ENCODE peak calls at places on chromosomes 4 and X, in five cellular contexts. B, W, E, A and I are unnamed samples. For H3K4me1 and H3K9me3, the result is how much of the 10 kb centered on the place peaks cover.

GRCh38 chrX:150693782-150694574 is 782 bp downstream of the MTMR1 start:
- DNase-seq in E (peak), A (peak), B (no peak), W (peak), I (peak)

GRCh38 chr4:88803600-88804096 is 106.0 kb upstream of the NAP1L5 start:
- DNase-seq in W (peak), A (peak), E (no peak), B (no peak), I (peak)

GRCh38 chrX:105017641-105018040 is 202.9 kb downstream of the TEX13A start:
- DNase-seq in E (no peak), A (no peak), W (no peak), B (no peak), I (no peak)

GRCh38 chr4:61462451-61463326 is 262.6 kb downstream of the ADGRL3 start:
- DNase-seq in B (no peak), W (no peak), A (no peak), E (no peak), I (peak)

GRCh38 chr4:111678466-111678865 is 466.8 kb upstream of the FAM241A start:
- DNase-seq in B (no peak), E (no peak), W (no peak), A (peak), I (no peak)

GRCh38 chr4:38099908-38100407 is 139.8 kb downstream of the PTTG2 start:
- DNase-seq in W (no peak), B (no peak), A (peak), E (no peak), I (no peak)

GRCh38 chrX:129759576-129760061 is 20.1 kb upstream of the SASH3 start:
- DNase-seq in A (peak), W (no peak), E (peak), B (no peak), I (peak)

GRCh38 chr4:169745291-169745690 is 12.5 kb downstream of the HPF1 start:
- DNase-seq in W (no peak), B (no peak), A (peak), E (no peak), I (no peak)

GRCh38 chr4:147456706-147457105 is 24.2 kb upstream of the EDNRA start:
- DNase-seq in W (no peak), B (no peak), A (no peak), E (no peak), I (no peak)

GRCh38 chrX:39721570-39722279 is 376.0 kb downstream of the BCOR start:
- DNase-seq in B (no peak), A (peak), W (no peak), E (no peak), I (no peak)

GRCh38 chr4:159526172-159526571 is 423.3 kb downstream of the RAPGEF2 start:
- DNase-seq in A (no peak), E (no peak), B (no peak), W (no peak), I (no peak)

GRCh38 chrX:40012800-40013682 is 84.7 kb downstream of the BCOR start:
- DNase-seq in A (peak), W (peak), B (no peak), E (no peak), I (peak)

GRCh38 chr4:151921811-151922210 is 161.0 kb upstream of the GATB start:
- DNase-seq in B (no peak), A (peak), E (no peak), W (no peak), I (no peak)

GRCh38 chr4:37541956-37542355 is 144.2 kb downstream of the RELL1 start:
- DNase-seq in A (no peak), E (no peak), W (no peak), B (no peak), I (no peak)

GRCh38 chrX:53458082-53458481 is 23.9 kb upstream of the HSD17B10 start:
- DNase-seq in W (no peak), E (no peak), B (no peak), A (peak), I (no peak)
- H3K4me1 ChIP-seq in W (under half), E (under half), B (under half), A (under half), I (under half)

DNA sequence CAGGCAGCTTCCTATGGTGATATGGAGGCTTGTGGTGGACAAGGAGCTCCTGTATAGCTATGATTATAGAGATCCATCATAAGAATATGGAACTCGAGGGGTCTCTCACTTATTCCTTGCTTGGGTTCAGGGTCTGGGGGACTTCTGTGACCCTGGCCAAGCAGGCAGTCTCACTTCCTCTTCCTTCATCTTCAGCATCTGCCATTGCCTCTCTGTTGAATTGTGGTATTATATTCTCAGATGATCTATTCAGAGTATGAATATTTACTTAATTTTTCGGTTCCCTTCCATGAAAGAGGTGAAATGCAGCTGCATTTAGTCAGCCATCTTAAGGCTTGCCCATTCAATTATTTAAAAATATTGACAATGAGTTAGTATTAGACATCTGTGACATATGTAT is 292.9 kb downstream of the SPIN4 start:
- DNase-seq in A (no peak), W (no peak), E (no peak), B (no peak), I (no peak)
- H3K9me3 ChIP-seq in A (under half), W (under half), E (under half), B (under half), I (under half)

DNA sequence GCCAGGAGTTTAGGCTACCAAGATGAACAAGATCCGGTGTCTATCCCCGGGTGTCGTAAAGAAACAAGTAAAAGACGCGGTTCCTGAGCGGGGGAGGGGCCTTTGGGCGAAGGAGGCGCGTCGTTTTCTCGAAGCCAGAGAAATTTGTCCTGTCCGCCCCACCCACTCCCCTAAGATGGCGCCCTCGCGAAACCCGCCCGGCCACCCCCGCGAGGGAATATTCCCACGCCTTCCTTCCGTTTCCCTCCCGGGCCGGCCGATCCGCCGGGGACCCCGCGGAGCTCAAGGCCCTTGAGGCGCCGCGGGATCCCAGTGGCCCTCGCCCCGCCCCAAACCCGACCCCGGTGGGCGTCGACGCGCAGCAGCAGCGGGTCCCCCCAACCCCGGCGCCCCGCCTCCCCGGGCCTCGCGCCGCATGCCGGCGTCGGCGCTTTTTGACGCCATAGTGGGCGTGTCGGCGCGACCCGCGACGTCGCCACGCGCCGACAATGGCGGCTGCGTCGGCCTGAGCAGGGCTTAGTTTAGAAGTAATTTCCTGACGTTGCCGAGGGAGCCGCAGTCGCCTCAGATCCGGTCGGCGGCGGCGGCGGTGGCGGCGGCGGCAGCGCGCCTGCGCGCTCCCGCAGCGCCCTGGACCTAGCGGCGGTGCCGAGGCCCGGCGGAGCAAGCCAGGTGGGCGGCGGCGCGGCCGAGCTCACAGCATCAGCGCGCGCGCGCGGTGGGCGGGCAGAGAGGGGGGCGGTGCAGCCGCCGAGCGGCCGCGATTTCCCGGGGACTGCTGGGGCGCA is 430 bp upstream of the HTATSF1 start:
- DNase-seq in W (peak), B (peak), A (peak), E (peak), I (peak)
- H3K4me1 ChIP-seq in W (under half), B (under half), A (under half), E (under half), I (under half)

DNA sequence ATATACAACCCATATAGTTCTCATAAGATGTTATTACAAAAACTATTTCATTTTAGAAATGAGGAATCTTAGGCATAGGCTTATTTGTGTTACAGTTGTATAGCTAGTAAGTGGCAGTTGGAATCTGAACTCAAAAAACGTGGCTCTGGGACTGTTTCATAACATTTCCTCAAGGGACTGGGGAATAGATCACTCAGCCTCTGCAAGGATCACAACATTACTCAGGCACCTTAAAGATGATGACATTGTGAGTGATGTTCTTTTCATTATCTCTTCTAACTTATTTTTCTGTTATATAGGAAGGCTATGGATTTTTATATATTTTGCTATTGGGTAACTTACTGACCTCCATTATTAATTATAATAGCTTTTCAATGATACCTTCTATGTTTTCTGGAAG is 774.2 kb upstream of the LCORL start:
- DNase-seq in A (no peak), E (no peak), B (no peak), W (no peak), I (no peak)
- H3K9me3 ChIP-seq in A (under half), E (under half), B (under half), W (under half), I (under half)

GRCh38 chr4:184804621-184805020 is 21.1 kb downstream of the ACSL1 start:
- DNase-seq in B (no peak), W (no peak), A (no peak), E (no peak), I (no peak)

GRCh38 chr4:184807261-184807660 is 18.5 kb downstream of the ACSL1 start:
- DNase-seq in W (no peak), A (no peak), B (no peak), E (no peak), I (no peak)

GRCh38 chr4:184806711-184807110 is 19.1 kb downstream of the ACSL1 start:
- DNase-seq in W (no peak), E (no peak), A (no peak), B (no peak), I (no peak)

GRCh38 chr4:184806246-184806550 is 19.6 kb downstream of the ACSL1 start:
- DNase-seq in W (no peak), B (no peak), A (no peak), E (no peak), I (no peak)

DNA sequence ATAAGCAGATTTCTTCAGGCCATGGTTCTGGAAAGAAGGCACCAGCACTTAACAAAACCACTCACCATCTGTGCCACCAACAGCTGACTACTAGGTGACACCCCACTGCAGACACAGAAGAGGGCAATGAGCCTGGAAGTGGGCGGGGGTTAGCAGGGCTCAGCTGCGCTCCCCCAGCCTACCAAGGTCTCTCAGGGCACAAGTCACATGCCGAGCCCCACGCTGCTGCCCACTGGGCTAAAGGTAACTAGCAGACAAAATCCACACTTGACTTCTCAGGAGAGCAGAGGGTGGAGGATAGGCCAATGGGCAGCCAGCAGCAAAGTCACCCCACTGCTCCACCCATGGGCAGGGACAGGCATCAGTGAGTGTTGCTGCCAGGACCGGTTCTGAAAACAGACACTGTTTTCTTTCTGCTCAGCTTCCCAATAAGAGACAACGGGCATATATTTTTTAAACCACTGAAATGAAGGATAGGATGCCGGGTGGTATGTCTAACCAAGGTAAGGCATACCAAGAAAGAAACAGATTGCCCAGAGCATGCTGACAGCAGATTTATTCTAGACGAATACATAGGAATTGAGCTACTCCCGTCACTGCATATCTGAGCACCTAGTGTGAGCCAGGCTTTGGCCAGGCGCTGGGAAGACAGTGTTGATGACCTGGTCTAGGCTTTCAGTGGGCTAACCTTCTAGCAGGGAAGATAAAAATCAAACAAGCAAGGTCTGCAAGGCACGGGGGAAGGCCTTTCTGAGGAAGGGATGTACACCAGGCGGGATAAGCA is 20.1 kb downstream of the ACSL1 start:
- DNase-seq in B (no peak), A (no peak), W (peak), E (no peak), I (peak)
- H3K4me1 ChIP-seq in B (under half), A (under half), W (under half), E (under half), I (half or more)